ENCODE peak calls at places on chromosomes 16 and 17, in five cellular contexts. Y, B, E, H and D are unnamed samples.

GRCh38 chr16:70688266-70688742 is 2.5 kb upstream of the MTSS2 start:
- DNase-seq in Y (no peak), B (no peak), E (no peak), H (no peak), D (no peak)

GRCh38 chr16:66207139-66207863 is 159.2 kb upstream of the CDH5 start:
- DNase-seq in Y (no peak), B (no peak), E (no peak), H (no peak), D (no peak)

GRCh38 chr17:68305132-68305531 is 13.8 kb downstream of the ARSG start:
- DNase-seq in Y (no peak), B (no peak), E (no peak), H (no peak), D (no peak)

GRCh38 chr17:83193336-83194188 is 114.2 kb downstream of the METRNL start:
- DNase-seq in Y (peak), B (no peak), E (no peak), H (no peak), D (no peak)

GRCh38 chr17:694239-694638 is 20.4 kb downstream of the VPS53 start:
- DNase-seq in Y (no peak), B (no peak), E (peak), H (no peak), D (no peak)

GRCh38 chr17:75392559-75392958 is 12.9 kb downstream of the GRB2 start:
- DNase-seq in Y (no peak), B (no peak), E (no peak), H (no peak), D (no peak)

GRCh38 chr16:12098429-12099310 is 122.1 kb downstream of the SNX29 start:
- DNase-seq in Y (no peak), B (no peak), E (no peak), H (no peak), D (no peak)

GRCh38 chr16:11224894-11225676 is 30.9 kb downstream of the SOCS1 start:
- DNase-seq in Y (peak), B (no peak), E (no peak), H (no peak), D (peak)

GRCh38 chr17:82963104-82963950 is 116.1 kb upstream of the METRNL start:
- DNase-seq in Y (peak), B (peak), E (peak), H (peak), D (peak)

GRCh38 chr17:29212681-29213121 is 32.5 kb upstream of the MYO18A start:
- DNase-seq in Y (no peak), B (no peak), E (no peak), H (no peak), D (no peak)

GRCh38 chr17:48045270-48046001 is 2.7 kb upstream of the NFE2L1 start:
- DNase-seq in Y (no peak), B (no peak), E (no peak), H (no peak), D (no peak)

GRCh38 chr16:64654137-64654652 is 467.7 kb downstream of the CDH11 start:
- DNase-seq in Y (no peak), B (no peak), E (no peak), H (no peak), D (no peak)

GRCh38 chr16:68350951-68351350 is 40.1 kb downstream of the PRMT7 start:
- DNase-seq in Y (no peak), B (no peak), E (no peak), H (no peak), D (no peak)

GRCh38 chr16:89373355-89374110 is 116.8 kb downstream of the ANKRD11 start:
- DNase-seq in Y (no peak), B (no peak), E (peak), H (no peak), D (no peak)

GRCh38 chr16:23048164-23048563 is 101.1 kb downstream of the USP31 start:
- DNase-seq in Y (no peak), B (no peak), E (no peak), H (no peak), D (no peak)

GRCh38 chr16:17325744-17326143 is 145.0 kb downstream of the XYLT1 start:
- DNase-seq in Y (no peak), B (no peak), E (no peak), H (no peak), D (no peak)

GRCh38 chr17:48236681-48237134 is 129.1 kb downstream of the SNX11 start:
- DNase-seq in Y (no peak), B (no peak), E (no peak), H (no peak), D (no peak)

GRCh38 chr16:51003850-51004566 is 147.1 kb downstream of the SALL1 start:
- DNase-seq in Y (no peak), B (no peak), E (no peak), H (no peak), D (no peak)

GRCh38 chr16:26863971-26864370 is 202.8 kb upstream of the C16orf82 start:
- DNase-seq in Y (no peak), B (no peak), E (no peak), H (no peak), D (no peak)

GRCh38 chr17:57562231-57562630 is 182.9 kb downstream of the CCDC182 start:
- DNase-seq in Y (no peak), B (no peak), E (no peak), H (no peak), D (no peak)

GRCh38 chr17:4796550-4796915 is 569 bp downstream of the PSMB6 start:
- DNase-seq in Y (no peak), B (peak), E (no peak), H (peak), D (no peak)

GRCh38 chr16:4207683-4208528 is 34.0 kb downstream of the SRL start:
- DNase-seq in Y (no peak), B (no peak), E (no peak), H (no peak), D (no peak)

GRCh38 chr17:2053380-2054261 is 1.3 kb upstream of the HIC1 start:
- DNase-seq in Y (peak), B (peak), E (no peak), H (peak), D (peak)

GRCh38 chr16:4679156-4679853 is 14.1 kb upstream of the NUDT16L1 start:
- DNase-seq in Y (no peak), B (no peak), E (no peak), H (no peak), D (no peak)

GRCh38 chr16:554640-555413 is 5.4 kb upstream of the PRR35 start:
- DNase-seq in Y (no peak), B (no peak), E (no peak), H (no peak), D (no peak)

GRCh38 chr17:33243732-33244131 is 49.4 kb downstream of the ASIC2 start:
- DNase-seq in Y (no peak), B (no peak), E (no peak), H (no peak), D (no peak)

GRCh38 chr17:74408262-74408661 is 23.6 kb upstream of the GPRC5C start:
- DNase-seq in Y (no peak), B (no peak), E (no peak), H (no peak), D (no peak)

GRCh38 chr17:75525806-75526554 is 483 bp downstream of the LLGL2 start:
- DNase-seq in Y (no peak), B (no peak), E (no peak), H (no peak), D (no peak)

GRCh38 chr17:60158751-60159478 is 9.1 kb downstream of the CA4 start:
- DNase-seq in Y (no peak), B (no peak), E (no peak), H (no peak), D (peak)

GRCh38 chr17:69031839-69032238 is 28.9 kb downstream of the ABCA9 start:
- DNase-seq in Y (no peak), B (no peak), E (no peak), H (no peak), D (no peak)

GRCh38 chr17:79102214-79102613 is 27.6 kb downstream of the ENGASE start:
- DNase-seq in Y (no peak), B (no peak), E (no peak), H (no peak), D (no peak)

GRCh38 chr17:39658346-39658745 is 6.8 kb upstream of the TCAP start:
- DNase-seq in Y (no peak), B (no peak), E (no peak), H (no peak), D (no peak)

GRCh38 chr16:66714659-66715307 is 18.2 kb upstream of the CMTM4 start:
- DNase-seq in Y (no peak), B (no peak), E (no peak), H (no peak), D (no peak)

GRCh38 chr16:27639588-27640276 is 89.8 kb downstream of the KATNIP start:
- DNase-seq in Y (no peak), B (peak), E (peak), H (peak), D (peak)

GRCh38 chr16:4696905-4697866 is 3.8 kb downstream of the NUDT16L1 start:
- DNase-seq in Y (no peak), B (no peak), E (no peak), H (no peak), D (no peak)

GRCh38 chr16:74867281-74867849 is 92.7 kb upstream of the FA2H start:
- DNase-seq in Y (no peak), B (no peak), E (no peak), H (no peak), D (no peak)

GRCh38 chr16:10269632-10270031 is 87.4 kb upstream of the GRIN2A start:
- DNase-seq in Y (no peak), B (no peak), E (no peak), H (no peak), D (no peak)

GRCh38 chr17:30716461-30717289 is 107.8 kb downstream of the CRLF3 start:
- DNase-seq in Y (no peak), B (no peak), E (no peak), H (no peak), D (no peak)
- TF ChIP-seq CTCF in Y (no peak), B (no peak), E (peak), H (no peak), D (peak)

GRCh38 chr16:86986136-86986535 is 331.1 kb downstream of the C16orf95 start:
- DNase-seq in Y (no peak), B (no peak), E (no peak), H (no peak), D (no peak)
- TF ChIP-seq CTCF in Y (no peak), B (peak), E (no peak), H (peak), D (no peak)

GRCh38 chr17:51435171-51435552 is 174.8 kb downstream of the UTP18 start:
- DNase-seq in Y (no peak), B (no peak), E (no peak), H (no peak), D (no peak)

GRCh38 chr17:51434434-51435170 is 174.3 kb downstream of the UTP18 start:
- DNase-seq in Y (no peak), B (no peak), E (no peak), H (no peak), D (no peak)

GRCh38 chr17:51439395-51440229 is 179.3 kb downstream of the UTP18 start:
- DNase-seq in Y (no peak), B (no peak), E (no peak), H (peak), D (no peak)

GRCh38 chr17:51430581-51430980 is 170.2 kb downstream of the UTP18 start:
- DNase-seq in Y (no peak), B (no peak), E (no peak), H (no peak), D (no peak)

DNA sequence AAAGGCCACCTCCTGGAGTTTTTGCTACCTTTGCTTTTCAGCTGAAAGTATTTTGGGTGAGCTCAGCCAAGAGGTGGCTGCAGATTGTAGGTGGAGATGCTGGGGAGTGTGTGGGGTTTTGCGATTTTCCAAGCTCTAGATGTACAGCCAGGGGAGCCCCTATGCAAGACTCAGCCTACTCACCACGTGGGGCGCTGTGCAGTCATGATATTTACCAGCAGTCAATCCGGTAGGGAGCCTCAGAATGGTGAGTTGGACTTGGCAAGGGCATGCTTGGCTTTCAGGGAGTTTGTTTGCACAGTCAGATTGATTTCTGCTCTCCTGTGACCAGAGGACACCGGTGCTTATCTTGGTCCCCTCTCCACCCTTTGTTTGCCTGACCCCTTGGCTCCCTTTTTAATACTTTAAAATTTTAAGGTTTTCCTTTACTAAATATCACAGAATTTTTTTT is 175.3 kb downstream of the UTP18 start:
- DNase-seq in Y (no peak), B (peak), E (no peak), H (peak), D (peak)
- TF ChIP-seq CTCF in Y (no peak), B (peak), E (peak), H (peak), D (peak)

DNA sequence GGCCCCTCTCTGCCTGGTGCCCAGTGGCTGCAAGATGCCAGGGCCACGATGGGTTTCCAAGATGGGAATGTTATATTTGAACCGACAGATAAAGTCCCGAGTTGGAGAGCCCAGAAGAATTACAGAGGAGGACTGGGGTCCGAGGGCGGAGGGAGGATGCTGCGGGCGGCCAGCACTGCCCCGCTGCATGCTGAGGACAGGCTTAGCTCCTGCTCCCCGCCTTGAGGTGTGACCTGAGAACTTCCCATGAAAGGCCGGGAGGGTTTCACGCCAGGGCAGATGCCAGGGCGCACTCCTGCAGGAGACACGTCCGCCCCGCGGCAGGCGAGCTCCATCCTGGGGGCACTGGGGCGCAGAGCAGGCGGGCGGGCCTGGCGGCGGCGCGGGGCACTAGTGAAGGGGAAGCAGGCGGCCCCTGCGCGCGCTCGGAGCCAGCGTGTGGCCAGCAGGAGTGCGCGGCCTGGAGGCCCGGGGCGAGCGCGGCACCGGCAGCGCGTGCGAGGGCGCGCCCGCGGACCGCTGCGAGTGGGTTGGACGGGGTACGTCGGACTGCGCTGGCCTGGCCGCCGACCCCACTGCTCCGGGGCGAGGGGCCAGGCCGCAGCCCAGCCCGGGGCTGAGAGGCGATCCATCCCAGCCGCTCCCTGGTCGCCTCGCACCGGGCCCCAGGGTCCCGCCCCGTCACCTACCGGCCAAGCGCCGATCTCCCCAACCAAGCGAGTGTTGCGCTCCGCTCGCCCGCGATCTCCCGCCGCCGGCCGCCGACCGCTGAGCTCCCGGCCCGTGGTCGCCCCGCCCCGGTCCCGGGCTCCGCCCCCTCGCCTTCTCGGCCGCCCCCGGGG is at the start of gene MAP3K14:
- DNase-seq in Y (peak), B (peak), E (no peak), H (peak), D (peak)
- TF ChIP-seq CTCF in Y (peak), B (peak), E (no peak), H (no peak), D (no peak)

GRCh38 chr17:77606865-77607210 is 351.7 kb upstream of the TNRC6C start:
- DNase-seq in Y (no peak), B (no peak), E (no peak), H (no peak), D (no peak)
- TF ChIP-seq CTCF in Y (peak), B (peak), E (no peak), H (no peak), D (no peak)

GRCh38 chr17:67080804-67081203 is 36.5 kb downstream of the CACNG1 start:
- DNase-seq in Y (no peak), B (no peak), E (no peak), H (no peak), D (peak)

GRCh38 chr17:67079481-67079880 is 35.1 kb downstream of the CACNG1 start:
- DNase-seq in Y (no peak), B (no peak), E (no peak), H (no peak), D (no peak)

GRCh38 chr17:67085406-67085805 is 41.1 kb downstream of the CACNG1 start:
- DNase-seq in Y (no peak), B (no peak), E (no peak), H (no peak), D (no peak)

GRCh38 chr17:67078292-67078691 is 33.9 kb downstream of the CACNG1 start:
- DNase-seq in Y (no peak), B (no peak), E (no peak), H (no peak), D (no peak)

DNA sequence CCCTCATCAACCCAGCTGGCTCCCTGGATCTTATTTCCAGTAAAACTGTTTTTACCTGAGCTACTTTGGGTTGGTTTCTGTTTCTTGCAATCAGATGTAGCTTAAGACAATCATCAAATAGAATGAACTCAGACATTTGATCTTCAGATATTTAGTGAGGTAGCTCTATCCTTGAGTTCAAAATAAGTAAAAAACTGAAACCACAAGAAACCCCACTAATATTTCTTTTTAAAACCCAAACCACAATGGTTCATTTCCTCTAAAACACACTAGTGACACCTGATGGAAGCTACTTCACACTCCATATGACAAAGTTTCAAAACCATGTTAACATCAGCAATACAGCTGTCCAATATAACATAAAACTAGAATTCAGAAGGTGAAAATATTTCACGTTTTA is 37.8 kb downstream of the CACNG1 start:
- DNase-seq in Y (no peak), B (no peak), E (no peak), H (no peak), D (peak)
- TF ChIP-seq CTCF in Y (no peak), B (no peak), E (no peak), H (no peak), D (peak)